ENCODE peak calls at places on chromosomes 5 and 9, in eight cellular contexts. T is spleen, B is breast epithelium, L is left ventricle myocardium inferior, C is uterus, A is mucosa of descending colon, J is HCT116, S is H1. U is an unnamed sample.

GRCh38 chr5:83179966-83180365 is 102.6 kb downstream of the XRCC4 start:
- DNase-seq in T (no peak), B (no peak), L (no peak), C (no peak), A (no peak), J (no peak), S (no peak), U (no peak)

GRCh38 chr5:2182020-2182419 is 299.3 kb upstream of the IRX4 start:
- DNase-seq in T (no peak), B (no peak), L (no peak), C (no peak), A (no peak), J (no peak), S (no peak), U (no peak)

GRCh38 chr5:173591300-173591622 is 25.2 kb downstream of the BOD1 start:
- DNase-seq in T (no peak), B (no peak), L (no peak), C (no peak), A (no peak), J (no peak), S (no peak), U (no peak)

GRCh38 chr9:136057236-136058151 is 37.6 kb downstream of the NACC2 start:
- DNase-seq in T (no peak), B (no peak), L (no peak), C (no peak), A (no peak), J (no peak), S (peak; percentile 59), U (no peak)

GRCh38 chr5:115377468-115378217 is 81.2 kb upstream of the CCDC112 start:
- DNase-seq in T (no peak), B (no peak), L (no peak), C (no peak), A (no peak), J (peak; percentile 35), S (no peak), U (no peak)

GRCh38 chr5:74155501-74155900 is 485.0 kb downstream of the ENC1 start:
- DNase-seq in T (no peak), B (no peak), L (no peak), C (no peak), A (no peak), J (no peak), S (no peak), U (no peak)

GRCh38 chr9:78121488-78121887 is 89.9 kb upstream of the GNAQ start:
- DNase-seq in T (peak; percentile 82), B (peak; percentile 37), L (peak; percentile 45), C (peak; percentile 23), A (peak; percentile 90), J (peak; percentile 35), S (peak; percentile 83), U (peak; percentile 76)

GRCh38 chr5:1763548-1763911 is 36.1 kb downstream of the MRPL36 start:
- DNase-seq in T (peak; percentile 67), B (peak; percentile 27), L (no peak), C (no peak), A (peak; percentile 53), J (peak; percentile 38), S (peak; percentile 64), U (peak; percentile 77)

GRCh38 chr5:148523139-148523538 is 131.2 kb downstream of the HTR4 start:
- DNase-seq in T (no peak), B (no peak), L (no peak), C (no peak), A (peak; percentile 8), J (peak; percentile 6), S (peak; percentile 50), U (no peak)

GRCh38 chr5:172768573-172769323 is 2.2 kb downstream of the DUSP1 start:
- DNase-seq in T (peak; percentile 86), B (peak; percentile 48), L (no peak), C (peak; percentile 44), A (no peak), J (no peak), S (no peak), U (no peak)

GRCh38 chr5:43042176-43042625 is 2.1 kb upstream of the ANXA2R start:
- DNase-seq in T (peak; percentile 96), B (no peak), L (peak; percentile 73), C (peak; percentile 64), A (peak; percentile 71), J (peak; percentile 43), S (peak; percentile 79), U (peak; percentile 75)

GRCh38 chr5:17928571-17928970 is 294.3 kb downstream of the TAF11L14 start:
- DNase-seq in T (peak; percentile 44), B (peak; percentile 51), L (no peak), C (no peak), A (peak; percentile 6), J (no peak), S (no peak), U (no peak)

GRCh38 chr9:125204477-125204876 is 4.1 kb downstream of the RABEPK start:
- DNase-seq in T (no peak), B (no peak), L (no peak), C (no peak), A (no peak), J (no peak), S (no peak), U (no peak)

GRCh38 chr5:1815071-1815786 is 14.0 kb downstream of the NDUFS6 start:
- DNase-seq in T (peak; percentile 58), B (no peak), L (no peak), C (no peak), A (no peak), J (no peak), S (no peak), U (no peak)

GRCh38 chr5:144583493-144584154 is 413.0 kb downstream of the KCTD16 start:
- DNase-seq in T (no peak), B (no peak), L (no peak), C (no peak), A (no peak), J (no peak), S (no peak), U (no peak)

GRCh38 chr5:140575309-140575708 is 10.7 kb downstream of the SLC35A4 start:
- DNase-seq in T (peak; percentile 90), B (no peak), L (peak; percentile 49), C (no peak), A (peak; percentile 72), J (peak; percentile 19), S (no peak), U (peak; percentile 80)
- TF ChIP-seq CTCF in T (peak; percentile 36), B (no peak), L (peak; percentile 45), C (no peak), A (peak; percentile 13), J (peak; percentile 51), S (peak; percentile 55), U (peak; percentile 62)

GRCh38 chr5:136016945-136017530 is 11.8 kb upstream of the TGFBI start:
- DNase-seq in T (no peak), B (no peak), L (no peak), C (no peak), A (no peak), J (peak; percentile 98), S (no peak), U (no peak)
- H3K4me1 ChIP-seq in T (no peaks in the 10 kb centered on the region), B (no peaks in the 10 kb centered on the region), L (peaks cover 49% of the 10 kb centered on the region), C (no peaks in the 10 kb centered on the region), A (no peaks in the 10 kb centered on the region), J (peaks cover 49% of the 10 kb centered on the region), S (no peaks in the 10 kb centered on the region), U (no peaks in the 10 kb centered on the region)

GRCh38 chr5:113489299-113489698 is 1.0 kb upstream of the MCC start:
- DNase-seq in T (no peak), B (peak; percentile 82), L (no peak), C (no peak), A (peak; percentile 25), J (peak; percentile 89), S (no peak), U (peak; percentile 98)
- H3K4me3 ChIP-seq in T (no peak overlapping the region), B (peak overlapping the region; percentile 82), L (peak overlapping the region; percentile 77), C (peak overlapping the region; percentile 54), A (no peak overlapping the region), J (peak overlapping the region; percentile 74), S (no peak overlapping the region), U (no peak overlapping the region)

DNA sequence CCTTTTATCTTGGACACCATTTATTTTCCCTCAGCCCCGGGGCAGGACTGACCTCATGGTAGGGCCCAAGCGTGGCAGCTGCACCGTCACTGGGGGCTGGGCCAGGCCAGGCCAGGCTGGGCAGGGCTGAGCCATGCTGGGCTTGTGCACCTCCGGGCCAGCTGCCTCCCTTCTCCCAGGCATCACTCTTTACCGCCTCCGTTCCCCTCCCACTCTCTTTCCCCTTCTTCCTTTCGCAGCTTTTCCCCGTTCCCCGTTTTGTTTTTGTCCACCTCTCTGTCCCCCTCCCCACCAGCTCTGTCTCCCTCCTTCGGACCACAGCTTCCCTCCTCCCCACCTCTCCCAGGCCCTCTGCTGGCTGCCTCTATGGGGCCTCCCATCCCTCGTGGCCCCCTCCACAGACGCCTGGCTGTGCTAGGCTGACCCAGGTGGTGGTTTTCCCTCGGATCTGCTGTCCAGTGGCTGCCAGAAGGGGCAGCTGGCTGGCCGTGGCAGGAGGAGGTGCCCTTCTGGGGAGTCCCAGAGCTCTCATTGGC is 17.9 kb downstream of the FGF18 start:
- DNase-seq in T (no peak), B (no peak), L (no peak), C (no peak), A (no peak), J (no peak), S (no peak), U (no peak)
- TF ChIP-seq CTCF in T (no peak), B (no peak), L (no peak), C (no peak), A (no peak), J (no peak), S (no peak), U (no peak)

GRCh38 chr9:32572900-32573523 is at the start of gene NDUFB6:
- DNase-seq in T (peak; percentile 99), B (peak; percentile 88), L (peak; percentile 95), C (peak; percentile 92), A (peak; percentile 97), J (peak; percentile 93), S (peak; percentile 95), U (peak; percentile 96)
- H3K4me1 ChIP-seq in T (peaks cover 32% of the 10 kb centered on the region), B (no peaks in the 10 kb centered on the region), L (peaks cover 39% of the 10 kb centered on the region), C (no peaks in the 10 kb centered on the region), A (peaks cover 16% of the 10 kb centered on the region), J (peaks cover 15% of the 10 kb centered on the region), S (no peaks in the 10 kb centered on the region), U (peaks cover 11% of the 10 kb centered on the region)

GRCh38 chr5:124655943-124656459 is 90.4 kb downstream of the ZNF608 start:
- DNase-seq in T (no peak), B (no peak), L (no peak), C (no peak), A (peak; percentile 79), J (peak; percentile 78), S (no peak), U (peak; percentile 81)
- H3K4me3 ChIP-seq in T (no peak overlapping the region), B (no peak overlapping the region), L (peak overlapping the region; percentile 40), C (no peak overlapping the region), A (no peak overlapping the region), J (peak overlapping the region; percentile 47), S (no peak overlapping the region), U (no peak overlapping the region)